ENCODE peak calls at places on chromosomes 3 and 15, in seven cellular contexts. Z, Q, M, W, F, G and S are unnamed samples.

GRCh38 chr15:63892794-63893441 is 59.2 kb upstream of the HERC1 start:
- DNase-seq in Z (no peak), Q (no peak), M (no peak), W (no peak), F (peak), G (peak), S (peak)

GRCh38 chr3:75180235-75180944 is 483.7 kb upstream of the FRG2C start:
- DNase-seq in Z (no peak), Q (no peak), M (no peak), W (no peak), F (no peak), G (peak), S (no peak)

GRCh38 chr3:45275006-45275704 is 49.1 kb upstream of the TMEM158 start:
- DNase-seq in Z (no peak), Q (no peak), M (no peak), W (no peak), F (no peak), G (no peak), S (no peak)

GRCh38 chr15:50017522-50017921 is 101.5 kb downstream of the ATP8B4 start:
- DNase-seq in Z (no peak), Q (no peak), M (no peak), W (no peak), F (no peak), G (no peak), S (no peak)

GRCh38 chr3:149989307-149989706 is 18.6 kb upstream of the PFN2 start:
- DNase-seq in Z (no peak), Q (no peak), M (no peak), W (no peak), F (no peak), G (no peak), S (no peak)

GRCh38 chr15:78641876-78642275 is 866 bp upstream of the CHRNB4 start:
- DNase-seq in Z (no peak), Q (no peak), M (no peak), W (no peak), F (no peak), G (no peak), S (no peak)

GRCh38 chr3:50359760-50360110 is 414 bp upstream of the TMEM115 start:
- DNase-seq in Z (no peak), Q (no peak), M (no peak), W (no peak), F (no peak), G (no peak), S (no peak)

GRCh38 chr3:160774172-160774571 is 18.1 kb downstream of the PPM1L start:
- DNase-seq in Z (no peak), Q (no peak), M (no peak), W (no peak), F (no peak), G (no peak), S (no peak)

GRCh38 chr3:135513106-135514063 is 452.1 kb upstream of the PPP2R3A start:
- DNase-seq in Z (no peak), Q (no peak), M (no peak), W (no peak), F (peak), G (no peak), S (no peak)

GRCh38 chr3:127253491-127253890 is 34.4 kb downstream of the PRR20G start:
- DNase-seq in Z (no peak), Q (no peak), M (no peak), W (no peak), F (no peak), G (no peak), S (no peak)

GRCh38 chr3:57130426-57131209 is 34.5 kb downstream of the IL17RD start:
- DNase-seq in Z (peak), Q (no peak), M (no peak), W (peak), F (no peak), G (no peak), S (no peak)

GRCh38 chr3:183800221-183800863 is 25.0 kb downstream of the MAP6D1 start:
- DNase-seq in Z (no peak), Q (no peak), M (no peak), W (no peak), F (no peak), G (no peak), S (no peak)

GRCh38 chr3:183541738-183542137 is 13.8 kb downstream of the KLHL6 start:
- DNase-seq in Z (no peak), Q (no peak), M (no peak), W (no peak), F (no peak), G (no peak), S (no peak)

GRCh38 chr3:189563841-189564563 is 67.2 kb upstream of the TP63 start:
- DNase-seq in Z (no peak), Q (no peak), M (no peak), W (no peak), F (no peak), G (peak), S (peak)

GRCh38 chr3:16171009-16171408 is 3.5 kb upstream of the GALNT15 start:
- DNase-seq in Z (no peak), Q (no peak), M (no peak), W (no peak), F (no peak), G (no peak), S (no peak)

GRCh38 chr3:160314949-160315348 is 84.1 kb downstream of the IFT80 start:
- DNase-seq in Z (no peak), Q (no peak), M (no peak), W (no peak), F (no peak), G (no peak), S (no peak)

GRCh38 chr15:66750609-66751008 is 48.6 kb downstream of the SMAD6 start:
- DNase-seq in Z (no peak), Q (no peak), M (no peak), W (no peak), F (no peak), G (no peak), S (no peak)

GRCh38 chr3:63043631-63044030 is 168.4 kb upstream of the CADPS start:
- DNase-seq in Z (no peak), Q (no peak), M (no peak), W (no peak), F (peak), G (no peak), S (no peak)

GRCh38 chr3:79651536-79652065 is 116.2 kb downstream of the ROBO1 start:
- DNase-seq in Z (no peak), Q (no peak), M (no peak), W (no peak), F (no peak), G (no peak), S (no peak)

GRCh38 chr3:107208796-107209195 is 168.4 kb upstream of the CCDC54 start:
- DNase-seq in Z (no peak), Q (no peak), M (no peak), W (no peak), F (no peak), G (no peak), S (no peak)

GRCh38 chr3:126750760-126751129 is 46.7 kb downstream of the CHCHD6 start:
- DNase-seq in Z (peak), Q (no peak), M (no peak), W (no peak), F (no peak), G (no peak), S (no peak)

GRCh38 chr3:30228302-30228631 is 378.1 kb upstream of the TGFBR2 start:
- DNase-seq in Z (no peak), Q (no peak), M (no peak), W (no peak), F (no peak), G (no peak), S (no peak)

GRCh38 chr3:49120096-49120437 is 556 bp downstream of the USP19 start:
- DNase-seq in Z (no peak), Q (no peak), M (no peak), W (no peak), F (no peak), G (no peak), S (no peak)

GRCh38 chr3:55012091-55012490 is 84.2 kb upstream of the LRTM1 start:
- DNase-seq in Z (no peak), Q (no peak), M (no peak), W (no peak), F (no peak), G (no peak), S (no peak)

GRCh38 chr3:75294124-75294523 is 370.0 kb upstream of the FRG2C start:
- DNase-seq in Z (peak), Q (peak), M (peak), W (peak), F (peak), G (no peak), S (no peak)

GRCh38 chr15:68536331-68537095 is 42.3 kb upstream of the CORO2B start:
- DNase-seq in Z (no peak), Q (no peak), M (no peak), W (no peak), F (no peak), G (no peak), S (no peak)

GRCh38 chr15:35209838-35210237 is 124.7 kb upstream of the NANOGP8 start:
- DNase-seq in Z (no peak), Q (no peak), M (peak), W (no peak), F (no peak), G (no peak), S (no peak)

GRCh38 chr15:29059871-29060640 is 174.3 kb downstream of the APBA2 start:
- DNase-seq in Z (no peak), Q (no peak), M (no peak), W (no peak), F (no peak), G (no peak), S (no peak)

GRCh38 chr3:104005815-104006214 is 1360.9 kb upstream of the ALCAM start:
- DNase-seq in Z (no peak), Q (no peak), M (peak), W (no peak), F (no peak), G (no peak), S (no peak)

GRCh38 chr3:124850212-124850611 is 37.0 kb downstream of the ITGB5 start:
- DNase-seq in Z (no peak), Q (no peak), M (no peak), W (no peak), F (no peak), G (no peak), S (no peak)

GRCh38 chr3:36525115-36525711 is 144.9 kb downstream of the STAC start:
- DNase-seq in Z (no peak), Q (no peak), M (no peak), W (no peak), F (no peak), G (no peak), S (no peak)

GRCh38 chr15:32738677-32739076 is 20.9 kb downstream of the GREM1 start:
- DNase-seq in Z (no peak), Q (no peak), M (no peak), W (no peak), F (no peak), G (no peak), S (no peak)

GRCh38 chr3:107637416-107638182 is 114.8 kb downstream of the BBX start:
- DNase-seq in Z (no peak), Q (no peak), M (no peak), W (no peak), F (peak), G (no peak), S (no peak)

GRCh38 chr15:40386480-40386879 is 4.0 kb downstream of the KNSTRN start:
- DNase-seq in Z (no peak), Q (no peak), M (no peak), W (no peak), F (no peak), G (no peak), S (no peak)

GRCh38 chr3:13080591-13080990 is 7.4 kb upstream of the IQSEC1 start:
- DNase-seq in Z (no peak), Q (no peak), M (no peak), W (no peak), F (no peak), G (no peak), S (no peak)

DNA sequence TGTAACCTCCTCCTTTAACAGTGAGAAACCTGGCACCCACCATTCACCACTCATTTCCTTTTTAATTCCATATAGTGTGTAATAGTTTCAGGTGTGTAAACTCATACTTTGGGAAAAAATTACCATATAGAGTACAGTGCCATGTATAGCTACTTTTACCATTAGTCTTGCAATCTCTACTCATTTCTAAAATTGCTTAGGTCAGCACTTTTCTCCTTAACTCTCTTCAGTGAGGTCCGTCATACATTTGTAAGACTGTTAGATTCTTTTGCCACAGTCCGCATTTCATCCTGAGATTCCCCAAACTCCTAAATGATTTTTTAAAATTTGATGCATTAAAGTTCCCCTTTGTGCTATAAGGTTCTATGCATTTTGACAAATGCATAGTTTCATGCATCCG is 238.3 kb upstream of the ATP10A start:
- DNase-seq in Z (no peak), Q (no peak), M (no peak), W (no peak), F (no peak), G (no peak), S (no peak)
- TF ChIP-seq TAF1 in Z (no peak), Q (no peak), M (no peak), W (no peak), F (no peak), G (no peak), S (no peak)

DNA sequence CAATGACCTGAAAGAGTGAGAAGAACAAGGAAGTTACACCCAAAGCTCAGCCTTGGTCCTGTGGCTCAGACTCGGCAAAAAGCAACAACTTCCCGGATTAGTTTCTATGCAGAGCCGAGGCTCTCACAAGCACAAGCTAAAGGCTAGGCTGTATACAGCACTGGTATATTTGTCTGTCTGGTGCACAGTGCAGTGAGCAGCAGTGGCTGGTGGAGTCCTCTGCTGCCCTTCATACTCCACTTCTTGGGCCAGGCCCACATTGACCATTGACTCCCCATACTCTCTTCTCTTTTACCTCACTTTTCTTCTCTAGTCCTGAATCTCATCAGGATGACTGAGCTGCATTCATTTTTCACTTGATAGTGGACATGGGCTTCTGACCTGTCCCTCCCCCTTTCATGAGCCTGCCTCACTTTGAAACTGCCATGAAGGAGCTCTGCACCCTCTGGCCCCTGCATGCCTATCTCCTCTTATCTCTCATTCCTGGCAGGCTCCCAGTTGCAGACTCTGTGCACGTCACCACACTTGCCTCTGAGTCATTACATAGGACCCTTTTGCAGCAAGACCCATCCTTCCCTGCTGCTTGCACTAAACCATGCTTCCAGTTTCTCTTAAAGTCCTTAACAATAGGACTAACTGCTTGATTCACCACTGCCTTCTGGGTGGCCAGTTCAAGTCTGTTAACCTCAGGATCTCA is 379.3 kb downstream of the NTRK3 start:
- DNase-seq in Z (no peak), Q (no peak), M (no peak), W (peak), F (peak), G (no peak), S (no peak)
- TF ChIP-seq TAF1 in Z (no peak), Q (no peak), M (no peak), W (no peak), F (no peak), G (no peak), S (no peak)

DNA sequence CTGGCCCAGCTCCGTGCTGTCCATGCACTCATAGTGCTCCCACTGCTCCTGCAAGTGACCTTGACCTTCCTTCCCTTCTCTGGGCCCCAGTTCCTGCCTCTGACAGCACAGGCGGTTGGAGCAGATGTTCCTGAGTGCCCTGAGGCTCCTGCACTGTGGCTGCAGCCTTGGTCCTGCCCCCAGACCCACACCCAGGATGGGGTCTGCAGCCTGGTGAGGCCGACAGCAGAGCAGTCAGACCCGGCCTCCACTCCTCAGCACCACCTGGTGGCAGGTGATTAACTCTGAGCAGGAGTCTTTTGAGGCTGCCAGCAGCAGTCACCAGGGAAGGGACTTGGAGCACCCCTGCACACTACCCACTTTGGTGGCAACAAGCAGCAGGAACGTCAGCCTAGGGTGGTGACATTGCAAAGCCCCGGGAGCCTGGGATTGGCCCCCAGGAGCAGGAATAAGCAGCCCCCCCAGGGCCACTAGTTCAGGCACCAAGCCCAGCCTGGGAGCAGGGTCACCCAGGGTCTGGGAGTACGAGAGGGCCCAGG is 64.6 kb downstream of the CYP11A1 start:
- DNase-seq in Z (peak), Q (peak), M (peak), W (peak), F (peak), G (no peak), S (peak)
- TF ChIP-seq TAF1 in Z (no peak), Q (no peak), M (no peak), W (no peak), F (no peak), G (no peak), S (no peak)

DNA sequence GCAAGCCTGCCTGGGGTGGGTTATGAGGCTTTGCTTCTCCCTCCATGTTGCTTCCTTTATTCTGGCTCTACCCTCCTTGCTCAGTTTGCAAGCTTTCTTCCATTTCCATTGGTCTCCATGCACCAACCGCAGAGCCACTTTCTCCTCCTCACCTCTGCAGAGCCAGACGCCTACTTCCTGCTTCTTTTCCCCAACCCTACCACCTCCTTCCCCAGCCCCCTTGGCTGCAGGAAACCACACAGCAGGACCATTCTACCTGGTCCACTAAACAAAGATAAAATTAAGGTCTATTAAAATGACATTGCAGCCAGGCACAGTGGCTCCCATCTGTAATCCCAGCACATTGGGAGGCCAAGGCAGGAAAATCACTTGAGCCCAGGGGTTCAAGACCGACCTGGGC is 10.0 kb upstream of the CAV3 start:
- DNase-seq in Z (no peak), Q (no peak), M (no peak), W (no peak), F (no peak), G (no peak), S (no peak)
- TF ChIP-seq TAF1 in Z (no peak), Q (no peak), M (no peak), W (no peak), F (no peak), G (no peak), S (no peak)